ENCODE peak calls at places on chromosomes 11 and 22, in ten cellular contexts. I, D, V, N, R, P, F, G, H and E are unnamed samples.

GRCh38 chr11:71324788-71325417 is 72.5 kb upstream of the SHANK2 start:
- DNase-seq in I (no peak), D (no peak), V (no peak), N (no peak), R (no peak), P (no peak), F (no peak), G (no peak), H (no peak), E (no peak)

GRCh38 chr22:46085831-46086576 is 64.3 kb upstream of the PPARA start:
- DNase-seq in I (no peak), D (no peak), V (peak), N (peak), R (no peak), P (no peak), F (no peak), G (no peak), H (no peak), E (no peak)

GRCh38 chr11:119343726-119344125 is 2.8 kb downstream of the MFRP start:
- DNase-seq in I (no peak), D (no peak), V (no peak), N (no peak), R (no peak), P (no peak), F (no peak), G (no peak), H (no peak), E (no peak)

GRCh38 chr22:29263791-29264216 is 4.0 kb downstream of the RHBDD3 start:
- DNase-seq in I (no peak), D (no peak), V (no peak), N (no peak), R (no peak), P (no peak), F (no peak), G (no peak), H (no peak), E (no peak)

GRCh38 chr22:32164084-32164894 is 5.2 kb upstream of the C22orf42 start:
- DNase-seq in I (no peak), D (no peak), V (no peak), N (no peak), R (no peak), P (no peak), F (no peak), G (no peak), H (no peak), E (no peak)

GRCh38 chr11:111707039-111707690 is 59.0 kb downstream of the PPP2R1B start:
- DNase-seq in I (no peak), D (no peak), V (no peak), N (peak), R (no peak), P (no peak), F (no peak), G (peak), H (no peak), E (no peak)

GRCh38 chr22:30733081-30733680 is 38.5 kb downstream of the OSBP2 start:
- DNase-seq in I (no peak), D (no peak), V (no peak), N (peak), R (no peak), P (no peak), F (no peak), G (no peak), H (peak), E (no peak)

GRCh38 chr22:45499746-45500145 is 2.9 kb upstream of the FBLN1 start:
- DNase-seq in I (no peak), D (no peak), V (no peak), N (peak), R (no peak), P (no peak), F (no peak), G (no peak), H (no peak), E (no peak)

GRCh38 chr22:37295213-37295886 is 13.0 kb downstream of the CYTH4 start:
- DNase-seq in I (no peak), D (no peak), V (no peak), N (no peak), R (no peak), P (no peak), F (no peak), G (no peak), H (no peak), E (no peak)

GRCh38 chr11:25225078-25225477 is 728.2 kb downstream of the LUZP2 start:
- DNase-seq in I (no peak), D (no peak), V (no peak), N (no peak), R (no peak), P (no peak), F (no peak), G (no peak), H (no peak), E (no peak)

GRCh38 chr11:96122601-96123044 is 198.7 kb upstream of the MTMR2 start:
- DNase-seq in I (no peak), D (no peak), V (no peak), N (peak), R (no peak), P (no peak), F (no peak), G (no peak), H (no peak), E (no peak)

GRCh38 chr22:20268350-20269012 is 363 bp upstream of the RTN4R start:
- DNase-seq in I (peak), D (peak), V (no peak), N (peak), R (no peak), P (no peak), F (no peak), G (no peak), H (peak), E (no peak)

GRCh38 chr11:23990346-23990745 is 506.5 kb upstream of the LUZP2 start:
- DNase-seq in I (no peak), D (no peak), V (no peak), N (peak), R (no peak), P (no peak), F (no peak), G (no peak), H (no peak), E (no peak)

GRCh38 chr22:20948450-20948849 is 18.6 kb upstream of the AIFM3 start:
- DNase-seq in I (no peak), D (no peak), V (no peak), N (no peak), R (no peak), P (no peak), F (no peak), G (no peak), H (no peak), E (no peak)

GRCh38 chr11:99739464-99740089 is 718.8 kb downstream of the CNTN5 start:
- DNase-seq in I (no peak), D (no peak), V (no peak), N (no peak), R (no peak), P (no peak), F (no peak), G (peak), H (peak), E (no peak)

GRCh38 chr11:41201156-41201555 is 258.3 kb downstream of the LRRC4C start:
- DNase-seq in I (no peak), D (peak), V (no peak), N (peak), R (no peak), P (no peak), F (no peak), G (no peak), H (no peak), E (no peak)

GRCh38 chr22:45787770-45788169 is 116.1 kb downstream of the ATXN10 start:
- DNase-seq in I (no peak), D (no peak), V (no peak), N (no peak), R (no peak), P (no peak), F (no peak), G (no peak), H (no peak), E (no peak)

GRCh38 chr11:15965562-15966250 is 390.6 kb downstream of the SOX6 start:
- DNase-seq in I (no peak), D (no peak), V (no peak), N (no peak), R (no peak), P (no peak), F (no peak), G (no peak), H (no peak), E (no peak)

GRCh38 chr11:124556828-124557227 is 13.0 kb upstream of the OR8A1 start:
- DNase-seq in I (no peak), D (no peak), V (no peak), N (no peak), R (no peak), P (no peak), F (no peak), G (no peak), H (no peak), E (no peak)

GRCh38 chr11:65899356-65900124 is 648 bp downstream of the FOSL1 start:
- DNase-seq in I (peak), D (no peak), V (no peak), N (peak), R (no peak), P (peak), F (no peak), G (no peak), H (peak), E (no peak)

GRCh38 chr22:41504397-41504796 is 35.5 kb downstream of the ACO2 start:
- DNase-seq in I (no peak), D (no peak), V (no peak), N (peak), R (no peak), P (no peak), F (no peak), G (no peak), H (no peak), E (no peak)

GRCh38 chr11:127521413-127521812 is 520.8 kb upstream of the KIRREL3 start:
- DNase-seq in I (no peak), D (no peak), V (no peak), N (peak), R (no peak), P (no peak), F (no peak), G (no peak), H (no peak), E (no peak)

GRCh38 chr11:92224394-92225205 is at the start of gene FAT3:
- DNase-seq in I (no peak), D (peak), V (no peak), N (peak), R (no peak), P (no peak), F (no peak), G (no peak), H (no peak), E (no peak)

GRCh38 chr11:86138958-86139357 is 70.1 kb upstream of the PICALM start:
- DNase-seq in I (no peak), D (no peak), V (no peak), N (peak), R (no peak), P (no peak), F (no peak), G (no peak), H (peak), E (no peak)

GRCh38 chr22:21020802-21021429 is 6.0 kb downstream of the P2RX6 start:
- DNase-seq in I (no peak), D (no peak), V (no peak), N (peak), R (no peak), P (no peak), F (no peak), G (no peak), H (no peak), E (no peak)

GRCh38 chr22:22921575-22921974 is 34.0 kb downstream of the IGLL5 start:
- DNase-seq in I (no peak), D (no peak), V (no peak), N (no peak), R (no peak), P (no peak), F (no peak), G (no peak), H (no peak), E (no peak)

GRCh38 chr11:129324533-129325175 is 51.0 kb upstream of the BARX2 start:
- DNase-seq in I (no peak), D (no peak), V (peak), N (peak), R (no peak), P (no peak), F (no peak), G (no peak), H (no peak), E (no peak)

GRCh38 chr22:45468872-45469572 is 33.7 kb upstream of the FBLN1 start:
- DNase-seq in I (no peak), D (peak), V (no peak), N (peak), R (no peak), P (no peak), F (no peak), G (no peak), H (no peak), E (no peak)

GRCh38 chr22:19290400-19291217 is 910 bp downstream of the CLTCL1 start:
- DNase-seq in I (no peak), D (no peak), V (no peak), N (peak), R (no peak), P (no peak), F (no peak), G (no peak), H (no peak), E (no peak)

GRCh38 chr11:131687291-131688055 is 317.1 kb downstream of the NTM start:
- DNase-seq in I (no peak), D (no peak), V (no peak), N (no peak), R (no peak), P (no peak), F (no peak), G (no peak), H (no peak), E (no peak)

GRCh38 chr11:71339178-71339881 is 87.0 kb upstream of the SHANK2 start:
- DNase-seq in I (no peak), D (no peak), V (no peak), N (peak), R (no peak), P (no peak), F (no peak), G (no peak), H (no peak), E (no peak)

GRCh38 chr11:12702999-12703453 is 28.8 kb downstream of the TEAD1 start:
- DNase-seq in I (no peak), D (no peak), V (no peak), N (peak), R (no peak), P (no peak), F (no peak), G (no peak), H (no peak), E (no peak)

GRCh38 chr22:23287136-23288095 is 107.1 kb downstream of the BCR start:
- DNase-seq in I (no peak), D (no peak), V (no peak), N (no peak), R (no peak), P (no peak), F (no peak), G (no peak), H (no peak), E (no peak)